ENCODE peak calls at places on chromosomes 6 and 20, in eight cellular contexts. One of them, this sample, is unnamed.
A peak's percentile ranks its signal among the peaks of the same experiment; 100 is the strongest.

GRCh38 chr6:30875244-30876038 is 8.9 kb upstream of the DDR1 start:
- DNase-seq in kidney: no peak
- DNase-seq in SK-N-SH: no peak
- DNase-seq in uterus: no peak
- DNase-seq in left lung: no peak
- DNase-seq in OCI-LY7: no peak
- DNase-seq in tibial artery: no peak
- DNase-seq in hepatocyte: no peak
- DNase-seq in this sample: no peak

GRCh38 chr6:82248233-82248735 is 740 bp upstream of the IBTK start:
- DNase-seq in kidney: no peak
- DNase-seq in hepatocyte: peak; percentile 78
- DNase-seq in uterus: no peak
- DNase-seq in OCI-LY7: no peak
- DNase-seq in left lung: no peak
- DNase-seq in SK-N-SH: no peak
- DNase-seq in tibial artery: no peak
- DNase-seq in this sample: no peak

GRCh38 chr20:4508773-4509172 is 212.9 kb upstream of the PRND start:
- DNase-seq in uterus: no peak
- DNase-seq in left lung: no peak
- DNase-seq in OCI-LY7: no peak
- DNase-seq in tibial artery: no peak
- DNase-seq in kidney: no peak
- DNase-seq in hepatocyte: no peak
- DNase-seq in SK-N-SH: no peak
- DNase-seq in this sample: no peak

GRCh38 chr20:22418738-22419137 is 165.6 kb downstream of the FOXA2 start:
- DNase-seq in hepatocyte: no peak
- DNase-seq in SK-N-SH: no peak
- DNase-seq in kidney: no peak
- DNase-seq in OCI-LY7: no peak
- DNase-seq in tibial artery: no peak
- DNase-seq in left lung: no peak
- DNase-seq in uterus: no peak
- DNase-seq in this sample: no peak

GRCh38 chr20:35093245-35093884 is 758 bp upstream of the TRPC4AP start:
- DNase-seq in tibial artery: no peak
- DNase-seq in left lung: no peak
- DNase-seq in hepatocyte: peak; percentile 15
- DNase-seq in OCI-LY7: no peak
- DNase-seq in SK-N-SH: no peak
- DNase-seq in uterus: no peak
- DNase-seq in kidney: no peak
- DNase-seq in this sample: no peak

GRCh38 chr6:16676978-16677377 is 84.3 kb downstream of the ATXN1 start:
- DNase-seq in hepatocyte: no peak
- DNase-seq in OCI-LY7: no peak
- DNase-seq in uterus: no peak
- DNase-seq in tibial artery: no peak
- DNase-seq in kidney: no peak
- DNase-seq in left lung: no peak
- DNase-seq in SK-N-SH: no peak
- DNase-seq in this sample: peak; percentile 58

GRCh38 chr20:55471052-55472006 is 534.0 kb downstream of the CBLN4 start:
- DNase-seq in SK-N-SH: no peak
- DNase-seq in kidney: no peak
- DNase-seq in hepatocyte: no peak
- DNase-seq in uterus: no peak
- DNase-seq in OCI-LY7: no peak
- DNase-seq in tibial artery: no peak
- DNase-seq in left lung: no peak
- DNase-seq in this sample: no peak

GRCh38 chr6:43842231-43842794 is 72.3 kb downstream of the VEGFA start:
- DNase-seq in tibial artery: no peak
- DNase-seq in uterus: no peak
- DNase-seq in kidney: no peak
- DNase-seq in hepatocyte: no peak
- DNase-seq in left lung: no peak
- DNase-seq in OCI-LY7: no peak
- DNase-seq in SK-N-SH: no peak
- DNase-seq in this sample: no peak

GRCh38 chr6:78511019-78511418 is 356.3 kb upstream of the IRAK1BP1 start:
- DNase-seq in kidney: no peak
- DNase-seq in hepatocyte: no peak
- DNase-seq in OCI-LY7: no peak
- DNase-seq in left lung: no peak
- DNase-seq in uterus: no peak
- DNase-seq in tibial artery: no peak
- DNase-seq in SK-N-SH: no peak
- DNase-seq in this sample: no peak

GRCh38 chr6:101883398-101883975 is 490.0 kb downstream of the GRIK2 start:
- DNase-seq in SK-N-SH: no peak
- DNase-seq in kidney: no peak
- DNase-seq in tibial artery: no peak
- DNase-seq in hepatocyte: peak; percentile 7
- DNase-seq in left lung: no peak
- DNase-seq in uterus: no peak
- DNase-seq in OCI-LY7: no peak
- DNase-seq in this sample: no peak

GRCh38 chr20:32247957-32248497 is 29.4 kb upstream of the KIF3B start:
- DNase-seq in tibial artery: no peak
- DNase-seq in hepatocyte: no peak
- DNase-seq in left lung: no peak
- DNase-seq in uterus: no peak
- DNase-seq in SK-N-SH: no peak
- DNase-seq in kidney: peak; percentile 47
- DNase-seq in OCI-LY7: no peak
- DNase-seq in this sample: no peak

GRCh38 chr6:166728884-166729530 is 102.0 kb upstream of the RPS6KA2 start:
- DNase-seq in OCI-LY7: no peak
- DNase-seq in tibial artery: no peak
- DNase-seq in left lung: no peak
- DNase-seq in uterus: no peak
- DNase-seq in kidney: no peak
- DNase-seq in hepatocyte: no peak
- DNase-seq in SK-N-SH: no peak
- DNase-seq in this sample: no peak

GRCh38 chr6:161393839-161394364 is 120.0 kb upstream of the AGPAT4 start:
- DNase-seq in tibial artery: no peak
- DNase-seq in OCI-LY7: peak; percentile 65
- DNase-seq in uterus: no peak
- DNase-seq in kidney: no peak
- DNase-seq in left lung: no peak
- DNase-seq in hepatocyte: peak; percentile 88
- DNase-seq in SK-N-SH: peak; percentile 66
- DNase-seq in this sample: no peak

GRCh38 chr6:71375676-71376075 is 87.1 kb downstream of the OGFRL1 start:
- DNase-seq in uterus: no peak
- DNase-seq in left lung: no peak
- DNase-seq in kidney: no peak
- DNase-seq in SK-N-SH: no peak
- DNase-seq in tibial artery: no peak
- DNase-seq in hepatocyte: no peak
- DNase-seq in OCI-LY7: no peak
- DNase-seq in this sample: no peak

GRCh38 chr20:13844296-13844695 is 59.5 kb downstream of the NDUFAF5 start:
- DNase-seq in left lung: no peak
- DNase-seq in uterus: no peak
- DNase-seq in kidney: no peak
- DNase-seq in tibial artery: no peak
- DNase-seq in SK-N-SH: no peak
- DNase-seq in OCI-LY7: no peak
- DNase-seq in hepatocyte: no peak
- DNase-seq in this sample: no peak

GRCh38 chr6:24273471-24273870 is 84.4 kb downstream of the DCDC2 start:
- DNase-seq in kidney: no peak
- DNase-seq in tibial artery: no peak
- DNase-seq in left lung: no peak
- DNase-seq in OCI-LY7: no peak
- DNase-seq in hepatocyte: no peak
- DNase-seq in uterus: no peak
- DNase-seq in SK-N-SH: no peak
- DNase-seq in this sample: no peak

GRCh38 chr6:63023726-63024125 is 187.5 kb upstream of the FKBP1C start:
- DNase-seq in tibial artery: no peak
- DNase-seq in uterus: no peak
- DNase-seq in left lung: no peak
- DNase-seq in SK-N-SH: no peak
- DNase-seq in OCI-LY7: no peak
- DNase-seq in kidney: no peak
- DNase-seq in hepatocyte: no peak
- DNase-seq in this sample: no peak

GRCh38 chr6:47478233-47479155 is 905 bp downstream of the CD2AP start:
- DNase-seq in tibial artery: no peak
- DNase-seq in kidney: no peak
- DNase-seq in left lung: no peak
- DNase-seq in OCI-LY7: peak; percentile 42
- DNase-seq in uterus: no peak
- DNase-seq in hepatocyte: peak; percentile 38
- DNase-seq in SK-N-SH: no peak
- DNase-seq in this sample: no peak

GRCh38 chr20:50276119-50277063 is 85.8 kb downstream of the CEBPB start:
- DNase-seq in uterus: no peak
- DNase-seq in tibial artery: peak; percentile 74
- DNase-seq in SK-N-SH: no peak
- DNase-seq in OCI-LY7: no peak
- DNase-seq in kidney: peak; percentile 58
- DNase-seq in left lung: peak; percentile 74
- DNase-seq in hepatocyte: no peak
- DNase-seq in this sample: no peak

GRCh38 chr6:29989211-29989610 is 46.9 kb downstream of the HLA-A start:
- DNase-seq in kidney: no peak
- DNase-seq in SK-N-SH: no peak
- DNase-seq in OCI-LY7: no peak
- DNase-seq in tibial artery: no peak
- DNase-seq in uterus: no peak
- DNase-seq in left lung: no peak
- DNase-seq in hepatocyte: no peak
- DNase-seq in this sample: no peak

GRCh38 chr6:41373919-41374617 is 38.7 kb downstream of the NCR2 start:
- DNase-seq in SK-N-SH: peak; percentile 34
- DNase-seq in uterus: no peak
- DNase-seq in hepatocyte: peak; percentile 22
- DNase-seq in left lung: no peak
- DNase-seq in kidney: no peak
- DNase-seq in tibial artery: no peak
- DNase-seq in OCI-LY7: no peak
- DNase-seq in this sample: no peak

GRCh38 chr20:50151034-50151743 is 2.3 kb downstream of the PEDS1 start:
- DNase-seq in hepatocyte: no peak
- DNase-seq in uterus: no peak
- DNase-seq in OCI-LY7: no peak
- DNase-seq in kidney: no peak
- DNase-seq in SK-N-SH: no peak
- DNase-seq in tibial artery: no peak
- DNase-seq in left lung: peak; percentile 62
- DNase-seq in this sample: no peak

GRCh38 chr20:22942742-22943141 is 92.4 kb upstream of the SSTR4 start:
- DNase-seq in SK-N-SH: no peak
- DNase-seq in kidney: no peak
- DNase-seq in hepatocyte: no peak
- DNase-seq in uterus: no peak
- DNase-seq in tibial artery: no peak
- DNase-seq in OCI-LY7: no peak
- DNase-seq in left lung: no peak
- DNase-seq in this sample: no peak

GRCh38 chr6:128483472-128484135 is 36.8 kb downstream of the PTPRK start:
- DNase-seq in OCI-LY7: no peak
- DNase-seq in hepatocyte: no peak
- DNase-seq in kidney: no peak
- DNase-seq in uterus: no peak
- DNase-seq in SK-N-SH: no peak
- DNase-seq in tibial artery: no peak
- DNase-seq in left lung: no peak
- DNase-seq in this sample: no peak

GRCh38 chr6:6057442-6058053 is 50.8 kb upstream of the NRN1 start:
- DNase-seq in left lung: no peak
- DNase-seq in SK-N-SH: peak; percentile 43
- DNase-seq in OCI-LY7: peak; percentile 79
- DNase-seq in kidney: no peak
- DNase-seq in hepatocyte: peak; percentile 69
- DNase-seq in uterus: no peak
- DNase-seq in tibial artery: no peak
- DNase-seq in this sample: no peak

GRCh38 chr6:7171119-7171518 is 63.4 kb downstream of the RREB1 start:
- DNase-seq in SK-N-SH: no peak
- DNase-seq in OCI-LY7: peak; percentile 38
- DNase-seq in uterus: no peak
- DNase-seq in kidney: no peak
- DNase-seq in tibial artery: no peak
- DNase-seq in hepatocyte: peak; percentile 43
- DNase-seq in left lung: no peak
- DNase-seq in this sample: no peak
- H3K4me1 ChIP-seq in SK-N-SH: peaks cover 18% of the 10 kb centered on the region
- H3K4me1 ChIP-seq in OCI-LY7: peaks cover 16% of the 10 kb centered on the region
- H3K4me1 ChIP-seq in uterus: peaks cover 14% of the 10 kb centered on the region
- H3K4me1 ChIP-seq in kidney: peaks cover 51% of the 10 kb centered on the region
- H3K4me1 ChIP-seq in tibial artery: peaks cover 84% of the 10 kb centered on the region
- H3K4me1 ChIP-seq in hepatocyte: peaks cover 44% of the 10 kb centered on the region
- H3K4me1 ChIP-seq in left lung: peaks cover 24% of the 10 kb centered on the region
- H3K4me1 ChIP-seq in this sample: peaks cover 78% of the 10 kb centered on the region

GRCh38 chr20:46715292-46715756 is 5.9 kb downstream of the SLC2A10 start:
- DNase-seq in hepatocyte: peak; percentile 70
- DNase-seq in OCI-LY7: no peak
- DNase-seq in kidney: peak; percentile 51
- DNase-seq in SK-N-SH: no peak
- DNase-seq in tibial artery: no peak
- DNase-seq in uterus: peak; percentile 68
- DNase-seq in left lung: no peak
- DNase-seq in this sample: peak; percentile 57
- TF ChIP-seq CTCF in hepatocyte: no peak
- TF ChIP-seq CTCF in OCI-LY7: no peak
- TF ChIP-seq CTCF in kidney: no peak
- TF ChIP-seq CTCF in SK-N-SH: no peak
- TF ChIP-seq CTCF in tibial artery: no peak
- TF ChIP-seq CTCF in uterus: no peak
- TF ChIP-seq CTCF in left lung: no peak
- TF ChIP-seq CTCF in this sample: no peak

GRCh38 chr6:116011096-116011401 is 49.6 kb downstream of the FRK start:
- DNase-seq in OCI-LY7: no peak
- DNase-seq in SK-N-SH: no peak
- DNase-seq in kidney: no peak
- DNase-seq in uterus: no peak
- DNase-seq in tibial artery: no peak
- DNase-seq in hepatocyte: no peak
- DNase-seq in left lung: no peak
- DNase-seq in this sample: no peak
- H3K4me1 ChIP-seq in OCI-LY7: peaks cover 8% of the 10 kb centered on the region
- H3K4me1 ChIP-seq in SK-N-SH: peaks cover 3% of the 10 kb centered on the region
- H3K4me1 ChIP-seq in kidney: peaks cover 6% of the 10 kb centered on the region
- H3K4me1 ChIP-seq in uterus: no peaks in the 10 kb centered on the region
- H3K4me1 ChIP-seq in tibial artery: peaks cover 88% of the 10 kb centered on the region
- H3K4me1 ChIP-seq in hepatocyte: peaks cover 43% of the 10 kb centered on the region
- H3K4me1 ChIP-seq in left lung: peaks cover 22% of the 10 kb centered on the region
- H3K4me1 ChIP-seq in this sample: no peaks in the 10 kb centered on the region

GRCh38 chr6:49499623-49500022 is at the start of gene GLYATL3:
- DNase-seq in SK-N-SH: no peak
- DNase-seq in kidney: no peak
- DNase-seq in left lung: no peak
- DNase-seq in tibial artery: no peak
- DNase-seq in hepatocyte: no peak
- DNase-seq in OCI-LY7: no peak
- DNase-seq in uterus: no peak
- DNase-seq in this sample: no peak

GRCh38 chr6:49499121-49499520 is 602 bp upstream of the GLYATL3 start:
- DNase-seq in left lung: no peak
- DNase-seq in uterus: no peak
- DNase-seq in OCI-LY7: no peak
- DNase-seq in kidney: no peak
- DNase-seq in hepatocyte: no peak
- DNase-seq in SK-N-SH: no peak
- DNase-seq in tibial artery: no peak
- DNase-seq in this sample: no peak

GRCh38 chr6:49497308-49497707 is 2.4 kb upstream of the GLYATL3 start:
- DNase-seq in OCI-LY7: no peak
- DNase-seq in uterus: no peak
- DNase-seq in tibial artery: no peak
- DNase-seq in kidney: no peak
- DNase-seq in hepatocyte: no peak
- DNase-seq in left lung: no peak
- DNase-seq in SK-N-SH: no peak
- DNase-seq in this sample: no peak
- TF ChIP-seq CTCF in OCI-LY7: no peak
- TF ChIP-seq CTCF in uterus: no peak
- TF ChIP-seq CTCF in tibial artery: no peak
- TF ChIP-seq CTCF in kidney: no peak
- TF ChIP-seq CTCF in hepatocyte: no peak
- TF ChIP-seq CTCF in left lung: no peak
- TF ChIP-seq CTCF in SK-N-SH: no peak
- TF ChIP-seq CTCF in this sample: no peak

This sample was measured in psoas muscle.